ENCODE peak calls at places on chromosome 12, in four cellular contexts. O, W, U and I are unnamed samples.

GRCh38 chr12:89352492-89353187 is at the start of gene DUSP6:
- DNase-seq in W (peak), U (peak), O (peak), I (peak)

GRCh38 chr12:7972734-7973488 is 36.9 kb upstream of the SLC2A3 start:
- DNase-seq in O (peak), U (no peak), W (no peak), I (no peak)

GRCh38 chr12:93229494-93230310 is 148.0 kb upstream of the NUDT4 start:
- DNase-seq in W (no peak), O (no peak), U (no peak), I (no peak)

GRCh38 chr12:130053641-130054040 is 108.6 kb upstream of the FZD10 start:
- DNase-seq in W (no peak), U (no peak), O (no peak), I (no peak)

GRCh38 chr12:115898670-115899069 is 378.8 kb downstream of the MED13L start:
- DNase-seq in W (no peak), U (no peak), O (no peak), I (no peak)

GRCh38 chr12:130384234-130384633 is 46.5 kb downstream of the PIWIL1 start:
- DNase-seq in O (no peak), U (no peak), W (no peak), I (no peak)

GRCh38 chr12:90909069-90909676 is 45.8 kb downstream of the CCER1 start:
- DNase-seq in W (no peak), U (no peak), O (no peak), I (no peak)

GRCh38 chr12:3046441-3047200 is 30.6 kb upstream of the TSPAN9 start:
- DNase-seq in W (no peak), O (no peak), U (no peak), I (no peak)

GRCh38 chr12:98329589-98329988 is 185.8 kb upstream of the TMPO start:
- DNase-seq in U (no peak), W (no peak), O (no peak), I (no peak)

GRCh38 chr12:19757317-19757877 is 318.1 kb downstream of the AEBP2 start:
- DNase-seq in W (no peak), O (no peak), U (no peak), I (no peak)

GRCh38 chr12:123813349-123813748 is 51.2 kb downstream of the DNAH10 start:
- DNase-seq in W (no peak), U (no peak), O (no peak), I (no peak)

GRCh38 chr12:3805058-3805457 is 52.1 kb upstream of the CRACR2A start:
- DNase-seq in W (no peak), O (no peak), U (no peak), I (no peak)

GRCh38 chr12:62983594-62983993 is 48.6 kb upstream of the PPM1H start:
- DNase-seq in U (peak), W (no peak), O (no peak), I (no peak)

GRCh38 chr12:53995311-53996187 is 4.4 kb upstream of the HOXC9 start:
- DNase-seq in O (no peak), U (peak), W (no peak), I (no peak)

GRCh38 chr12:10285919-10286318 is 21.8 kb upstream of the KLRD1 start:
- DNase-seq in W (peak), U (no peak), O (no peak), I (no peak)

GRCh38 chr12:120234643-120235368 is 30.7 kb downstream of the PXN start:
- DNase-seq in U (peak), W (peak), O (peak), I (no peak)

GRCh38 chr12:1811281-1811947 is 9.0 kb upstream of the LRTM2 start:
- DNase-seq in W (no peak), O (no peak), U (no peak), I (no peak)

GRCh38 chr12:21774358-21775129 is at the start of gene KCNJ8:
- DNase-seq in O (peak), W (peak), U (peak), I (no peak)

GRCh38 chr12:11885261-11886038 is 185.3 kb upstream of the BCL2L14 start:
- DNase-seq in O (no peak), U (peak), W (peak), I (no peak)

GRCh38 chr12:34218193-34219045 is 196.1 kb downstream of the ALG10 start:
- DNase-seq in W (peak), U (peak), O (no peak), I (no peak)

GRCh38 chr12:109811624-109811995 is 21.6 kb downstream of the TRPV4 start:
- DNase-seq in U (no peak), W (no peak), O (no peak), I (no peak)

GRCh38 chr12:124495194-124495983 is 72.0 kb downstream of the NCOR2 start:
- DNase-seq in O (no peak), U (no peak), W (no peak), I (no peak)

GRCh38 chr12:111645433-111645832 is 40.3 kb downstream of the BRAP start:
- DNase-seq in O (no peak), U (no peak), W (no peak), I (no peak)

GRCh38 chr12:26017484-26018211 is 59.2 kb downstream of the RASSF8 start:
- DNase-seq in U (no peak), W (no peak), O (peak), I (no peak)

GRCh38 chr12:104180389-104180788 is 35.2 kb upstream of the TXNRD1 start:
- DNase-seq in W (no peak), O (no peak), U (no peak), I (no peak)

GRCh38 chr12:105499223-105499622 is 168.7 kb downstream of the C12orf75 start:
- DNase-seq in W (no peak), O (no peak), U (no peak), I (no peak)

GRCh38 chr12:55833056-55833455 is 3.7 kb upstream of the DNAJC14 start:
- DNase-seq in W (no peak), U (no peak), O (no peak), I (no peak)

GRCh38 chr12:55830601-55831406 is 1.4 kb upstream of the DNAJC14 start:
- DNase-seq in U (peak), O (peak), W (peak), I (peak)

GRCh38 chr12:55829967-55830600 is 697 bp upstream of the DNAJC14 start:
- DNase-seq in O (peak), W (peak), U (peak), I (peak)

GRCh38 chr12:55828357-55828756 is 1.0 kb downstream of the DNAJC14 start:
- DNase-seq in O (peak), W (no peak), U (no peak), I (no peak)

DNA sequence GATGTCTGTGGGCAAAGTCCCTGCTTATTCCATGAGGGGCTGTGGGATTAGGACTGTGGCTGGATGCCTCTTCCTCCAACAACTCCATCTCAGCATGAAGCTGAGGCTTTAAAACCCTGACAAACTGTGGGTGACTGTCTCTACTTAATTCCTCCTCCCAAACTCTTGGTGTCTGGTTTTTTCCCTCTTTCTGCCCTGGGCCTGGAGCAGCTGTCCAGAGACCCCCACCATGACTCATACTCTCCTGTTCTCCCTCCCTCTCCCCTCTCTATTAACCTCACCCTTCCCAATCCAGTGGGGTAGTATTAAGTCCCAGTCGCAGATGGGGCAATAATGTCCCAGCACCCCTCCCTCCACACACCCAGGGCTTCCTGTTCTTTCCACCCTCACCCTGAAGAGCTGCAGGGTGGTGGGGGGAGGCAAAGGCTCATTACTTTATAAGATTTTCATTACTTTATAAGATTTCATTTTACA is 2.1 kb upstream of the DNAJC14 start:
- DNase-seq in O (no peak), U (no peak), W (no peak), I (no peak)
- TF ChIP-seq POLR2AphosphoS5 in O (no peak), U (no peak), W (no peak), I (no peak)

DNA sequence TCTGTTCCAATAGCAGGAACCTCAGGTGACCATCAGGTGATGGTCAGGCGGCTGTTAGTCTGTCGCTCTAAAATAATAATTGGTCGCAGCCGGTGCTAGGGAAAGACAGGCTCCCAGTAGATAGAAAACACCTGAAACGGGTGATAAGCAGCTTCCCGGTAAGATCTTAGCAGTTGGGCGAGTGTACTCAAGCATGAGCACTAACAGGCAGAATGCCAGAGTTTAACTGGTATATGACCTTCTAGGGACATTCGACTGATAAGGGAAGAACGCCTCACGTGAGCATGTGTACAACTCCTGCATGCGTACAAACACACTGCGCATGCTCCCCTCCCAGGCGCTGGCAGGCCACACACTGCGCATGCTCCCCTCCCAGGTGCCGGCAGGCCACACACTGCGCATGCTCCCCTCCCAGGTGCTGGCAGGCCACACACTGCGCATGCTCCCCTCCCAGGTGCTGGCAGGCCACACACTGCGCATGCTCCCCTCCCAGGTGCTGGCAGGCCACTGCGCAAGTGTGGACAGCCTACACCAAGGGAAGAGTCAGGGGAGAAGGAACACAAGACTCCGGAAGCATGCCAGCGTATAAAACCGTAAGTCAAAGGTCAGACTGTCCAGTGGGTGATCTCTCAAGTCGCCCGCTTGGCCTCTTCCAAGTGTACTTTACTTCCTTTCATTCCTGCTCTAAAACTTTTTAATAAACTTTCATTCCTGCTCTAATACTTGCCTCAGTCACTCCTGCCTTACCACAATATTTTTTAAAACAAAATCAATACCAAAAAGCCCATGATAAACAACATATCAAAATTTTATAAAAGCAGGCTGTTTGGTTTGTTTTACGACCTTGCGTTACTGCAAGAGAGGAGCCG is 24.5 kb downstream of the GPRC5D start:
- DNase-seq in U (peak), O (peak), W (peak), I (peak)
- TF ChIP-seq POLR2AphosphoS5 in U (no peak), O (no peak), W (no peak), I (no peak)

GRCh38 chr12:16347391-16348298 is at the start of gene MGST1:
- DNase-seq in U (peak), O (peak), W (peak), I (no peak)
- TF ChIP-seq POLR2AphosphoS5 in U (no peak), O (peak), W (peak), I (no peak)

GRCh38 chr12:85657836-85658235 is 178.4 kb downstream of the RASSF9 start:
- DNase-seq in W (no peak), O (no peak), U (no peak), I (no peak)

GRCh38 chr12:85662209-85662607 is 174.0 kb downstream of the RASSF9 start:
- DNase-seq in W (no peak), U (no peak), O (no peak), I (no peak)

GRCh38 chr12:85661461-85662208 is 174.6 kb downstream of the RASSF9 start:
- DNase-seq in O (no peak), W (no peak), U (no peak), I (no peak)

GRCh38 chr12:85658236-85658635 is 178.0 kb downstream of the RASSF9 start:
- DNase-seq in O (no peak), W (no peak), U (no peak), I (no peak)

GRCh38 chr12:85659754-85660530 is 176.3 kb downstream of the RASSF9 start:
- DNase-seq in U (no peak), O (no peak), W (no peak), I (no peak)
- TF ChIP-seq POLR2AphosphoS5 in U (no peak), O (no peak), W (no peak), I (no peak)

GRCh38 chr12:117127933-117128823 is 29.0 kb upstream of the TESC start:
- DNase-seq in O (no peak), U (no peak), W (no peak), I (no peak)
- TF ChIP-seq POLR2AphosphoS5 in O (peak), U (peak), W (peak), I (no peak)

GRCh38 chr12:46362895-46363581 is 9.5 kb downstream of the SLC38A2 start:
- DNase-seq in W (no peak), O (no peak), U (no peak), I (no peak)
- TF ChIP-seq POLR2AphosphoS5 in W (no peak), O (no peak), U (no peak), I (no peak)

GRCh38 chr12:59316938-59317337 is 278.9 kb upstream of the SLC16A7 start:
- DNase-seq in W (no peak), U (no peak), O (no peak), I (no peak)
- TF ChIP-seq POLR2AphosphoS5 in W (no peak), U (no peak), O (no peak), I (no peak)

DNA sequence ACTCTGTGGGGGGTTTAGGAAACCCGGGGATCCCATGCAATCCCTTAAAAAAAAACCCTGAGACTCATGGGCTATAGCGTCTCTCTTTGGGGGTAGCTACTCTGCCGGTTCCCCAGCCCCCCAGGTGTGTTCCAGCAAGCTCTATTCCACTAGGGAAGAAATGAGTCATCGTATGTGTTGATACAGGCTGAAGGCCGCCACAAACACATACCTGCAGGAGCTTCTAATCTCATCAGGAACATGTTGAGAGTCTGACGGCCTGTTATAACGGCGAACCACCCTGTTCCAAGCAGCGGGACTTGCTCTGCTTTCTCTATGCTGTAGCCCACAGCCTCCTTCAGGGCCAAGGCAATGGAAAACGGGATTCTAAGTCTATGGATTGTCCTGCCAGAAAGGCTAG is 981 bp upstream of the KRT5 start:
- DNase-seq in W (no peak), O (no peak), U (peak), I (no peak)
- TF ChIP-seq POLR2AphosphoS5 in W (no peak), O (no peak), U (no peak), I (no peak)